ENCODE peak calls at places on chromosome 2, in four cellular contexts. One of them, this sample, is unnamed.

GRCh38 chr2:72539145-72539552 is 286.7 kb downstream of the EXOC6B start:
- DNase-seq in astrocyte of the cerebellum: peak; percentile 86
- DNase-seq in astrocyte: peak; percentile 95
- DNase-seq in pancreas: no peak
- DNase-seq in this sample: peak; percentile 83

GRCh38 chr2:176117162-176117822 is 714 bp downstream of the HOXD10 start:
- DNase-seq in astrocyte of the cerebellum: no peak
- DNase-seq in astrocyte: no peak
- DNase-seq in pancreas: no peak
- DNase-seq in this sample: no peak

GRCh38 chr2:86221066-86221684 is 21.9 kb downstream of the MRPL35 start:
- DNase-seq in astrocyte of the cerebellum: peak; percentile 48
- DNase-seq in astrocyte: peak; percentile 29
- DNase-seq in pancreas: peak; percentile 24
- DNase-seq in this sample: peak; percentile 77

GRCh38 chr2:190802133-190802532 is 78.5 kb upstream of the GLS start:
- DNase-seq in astrocyte of the cerebellum: no peak
- DNase-seq in astrocyte: no peak
- DNase-seq in pancreas: no peak
- DNase-seq in this sample: no peak

GRCh38 chr2:55418512-55419235 is 982 bp downstream of the CCDC88A start:
- DNase-seq in astrocyte of the cerebellum: no peak
- DNase-seq in astrocyte: no peak
- DNase-seq in pancreas: no peak
- DNase-seq in this sample: no peak

GRCh38 chr2:136441979-136442378 is 323.4 kb upstream of the THSD7B start:
- DNase-seq in astrocyte of the cerebellum: no peak
- DNase-seq in astrocyte: no peak
- DNase-seq in pancreas: no peak
- DNase-seq in this sample: no peak

GRCh38 chr2:118177318-118177717 is 89.0 kb downstream of the INSIG2 start:
- DNase-seq in astrocyte of the cerebellum: no peak
- DNase-seq in astrocyte: no peak
- DNase-seq in pancreas: no peak
- DNase-seq in this sample: no peak

GRCh38 chr2:26522325-26523120 is 44.6 kb upstream of the OTOF start:
- DNase-seq in astrocyte of the cerebellum: no peak
- DNase-seq in astrocyte: no peak
- DNase-seq in pancreas: no peak
- DNase-seq in this sample: peak; percentile 8

GRCh38 chr2:57022496-57022895 is 838.7 kb downstream of the CCDC85A start:
- DNase-seq in astrocyte of the cerebellum: no peak
- DNase-seq in astrocyte: no peak
- DNase-seq in pancreas: no peak
- DNase-seq in this sample: peak; percentile 0

GRCh38 chr2:232333361-232334135 is 45.0 kb upstream of the ALPP start:
- DNase-seq in astrocyte of the cerebellum: no peak
- DNase-seq in astrocyte: no peak
- DNase-seq in pancreas: no peak
- DNase-seq in this sample: no peak

GRCh38 chr2:106105151-106105922 is 88.8 kb downstream of the UXS1 start:
- DNase-seq in astrocyte of the cerebellum: no peak
- DNase-seq in astrocyte: no peak
- DNase-seq in pancreas: no peak
- DNase-seq in this sample: no peak

GRCh38 chr2:455913-456312 is 168.0 kb upstream of the ALKAL2 start:
- DNase-seq in astrocyte of the cerebellum: no peak
- DNase-seq in astrocyte: no peak
- DNase-seq in pancreas: no peak
- DNase-seq in this sample: no peak

GRCh38 chr2:34096552-34097171 is 497.6 kb upstream of the FAM98A start:
- DNase-seq in astrocyte of the cerebellum: peak; percentile 65
- DNase-seq in astrocyte: peak; percentile 25
- DNase-seq in pancreas: peak; percentile 40
- DNase-seq in this sample: peak; percentile 80

GRCh38 chr2:121099329-121100318 is 185.4 kb downstream of the TFCP2L1 start:
- DNase-seq in astrocyte of the cerebellum: no peak
- DNase-seq in astrocyte: no peak
- DNase-seq in pancreas: no peak
- DNase-seq in this sample: no peak

GRCh38 chr2:196131384-196131861 is 40.0 kb downstream of the STK17B start:
- DNase-seq in astrocyte of the cerebellum: no peak
- DNase-seq in astrocyte: no peak
- DNase-seq in pancreas: no peak
- DNase-seq in this sample: peak; percentile 49

GRCh38 chr2:85996591-85996990 is 107.8 kb upstream of the ST3GAL5 start:
- DNase-seq in astrocyte of the cerebellum: no peak
- DNase-seq in astrocyte: no peak
- DNase-seq in pancreas: no peak
- DNase-seq in this sample: peak; percentile 56

GRCh38 chr2:241217320-241218031 is 29.0 kb downstream of the ANO7 start:
- DNase-seq in astrocyte of the cerebellum: peak; percentile 19
- DNase-seq in astrocyte: peak; percentile 66
- DNase-seq in pancreas: peak; percentile 68
- DNase-seq in this sample: peak; percentile 73

GRCh38 chr2:46780801-46781445 is 134.7 kb downstream of the MCFD2 start:
- DNase-seq in astrocyte of the cerebellum: no peak
- DNase-seq in astrocyte: no peak
- DNase-seq in pancreas: no peak
- DNase-seq in this sample: peak; percentile 57

GRCh38 chr2:111192778-111193368 is 72.2 kb downstream of the BCL2L11 start:
- DNase-seq in astrocyte of the cerebellum: no peak
- DNase-seq in astrocyte: no peak
- DNase-seq in pancreas: no peak
- DNase-seq in this sample: no peak

GRCh38 chr2:111198701-111199100 is 78.0 kb downstream of the BCL2L11 start:
- DNase-seq in astrocyte of the cerebellum: no peak
- DNase-seq in astrocyte: no peak
- DNase-seq in pancreas: no peak
- DNase-seq in this sample: no peak

GRCh38 chr2:111196435-111196834 is 75.7 kb downstream of the BCL2L11 start:
- DNase-seq in astrocyte of the cerebellum: no peak
- DNase-seq in astrocyte: no peak
- DNase-seq in pancreas: no peak
- DNase-seq in this sample: no peak

GRCh38 chr2:111191877-111192276 is 71.2 kb downstream of the BCL2L11 start:
- DNase-seq in astrocyte of the cerebellum: no peak
- DNase-seq in astrocyte: no peak
- DNase-seq in pancreas: no peak
- DNase-seq in this sample: no peak

GRCh38 chr2:111194835-111195621 is 74.3 kb downstream of the BCL2L11 start:
- DNase-seq in astrocyte of the cerebellum: no peak
- DNase-seq in astrocyte: no peak
- DNase-seq in pancreas: no peak
- DNase-seq in this sample: no peak
- TF ChIP-seq CTCF in astrocyte of the cerebellum: no peak
- TF ChIP-seq CTCF in astrocyte: no peak
- TF ChIP-seq CTCF in pancreas: no peak
- TF ChIP-seq CTCF in this sample: no peak

DNA sequence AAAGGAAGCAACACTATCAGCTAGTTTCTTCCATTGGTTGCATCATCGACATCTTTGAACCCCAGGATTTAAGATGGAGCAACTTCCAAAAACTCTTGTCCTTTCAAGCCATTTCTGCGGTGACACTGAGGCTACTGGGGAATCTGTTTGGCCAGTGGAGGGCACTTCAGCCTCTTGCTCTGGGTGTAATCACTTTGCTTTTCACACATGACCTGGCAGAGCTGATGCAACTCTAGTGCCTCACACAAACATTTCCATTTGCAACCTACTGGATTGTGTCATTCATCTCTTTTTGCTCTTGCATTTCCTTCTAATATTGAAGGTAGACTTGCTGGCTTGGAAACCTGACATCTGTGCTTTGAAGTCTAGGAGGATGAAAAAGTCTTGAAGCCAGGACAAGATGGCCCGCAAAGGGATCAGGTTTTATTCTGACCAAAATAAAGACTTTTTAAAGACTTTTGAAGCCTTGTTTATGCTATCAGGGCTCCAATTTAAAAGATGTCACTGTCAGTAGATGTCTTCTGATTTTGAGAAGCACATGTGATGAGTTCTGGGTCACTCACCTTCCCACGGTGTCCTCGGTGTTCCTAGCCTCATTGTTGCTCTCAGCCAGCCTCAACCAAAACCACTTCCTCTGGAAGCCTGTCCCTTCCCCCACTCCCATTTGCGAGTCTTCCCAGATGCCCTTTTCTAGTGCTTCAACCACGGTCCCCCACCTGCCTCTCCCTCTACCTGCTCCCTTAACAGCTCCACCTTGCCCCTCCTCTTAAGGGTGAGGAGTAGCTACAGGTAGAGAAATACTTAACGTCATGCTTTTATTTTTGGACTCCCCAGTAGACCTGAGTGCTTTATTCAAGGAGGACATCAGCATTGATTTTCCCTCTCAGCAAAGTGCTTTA is 69.7 kb upstream of the KCNE4 start:
- DNase-seq in astrocyte of the cerebellum: peak; percentile 39
- DNase-seq in astrocyte: peak; percentile 74
- DNase-seq in pancreas: peak; percentile 55
- DNase-seq in this sample: peak; percentile 86
- TF ChIP-seq CTCF in astrocyte of the cerebellum: peak; percentile 64
- TF ChIP-seq CTCF in astrocyte: peak; percentile 42
- TF ChIP-seq CTCF in pancreas: no peak
- TF ChIP-seq CTCF in this sample: peak; percentile 69

DNA sequence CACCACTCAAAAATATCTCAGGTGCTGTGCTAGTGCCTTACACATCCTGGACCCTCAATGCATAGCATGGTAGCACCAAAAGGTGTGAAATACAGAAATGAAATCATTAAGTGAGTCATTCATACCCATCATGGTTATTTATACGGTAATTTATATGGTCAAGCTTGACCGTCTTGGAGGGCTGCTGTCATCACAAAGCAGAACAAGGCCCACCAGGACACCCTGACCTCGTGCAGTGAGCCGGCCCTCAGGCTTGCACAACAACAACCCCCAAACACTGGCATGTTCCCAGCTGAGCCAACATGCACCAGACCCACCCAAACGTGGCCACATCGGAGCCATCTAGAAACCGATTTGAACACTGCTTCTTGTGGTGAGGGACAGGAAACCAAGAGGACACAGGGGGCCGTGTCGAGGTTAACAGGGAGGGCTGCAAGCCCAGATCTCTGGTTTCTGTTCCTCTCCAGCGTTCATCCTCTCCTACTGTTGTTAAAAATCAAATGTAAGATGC is 378.5 kb upstream of the ID2 start:
- DNase-seq in astrocyte of the cerebellum: peak; percentile 71
- DNase-seq in astrocyte: peak; percentile 26
- DNase-seq in pancreas: no peak
- DNase-seq in this sample: no peak
- TF ChIP-seq CTCF in astrocyte of the cerebellum: peak; percentile 23
- TF ChIP-seq CTCF in astrocyte: no peak
- TF ChIP-seq CTCF in pancreas: no peak
- TF ChIP-seq CTCF in this sample: no peak

DNA sequence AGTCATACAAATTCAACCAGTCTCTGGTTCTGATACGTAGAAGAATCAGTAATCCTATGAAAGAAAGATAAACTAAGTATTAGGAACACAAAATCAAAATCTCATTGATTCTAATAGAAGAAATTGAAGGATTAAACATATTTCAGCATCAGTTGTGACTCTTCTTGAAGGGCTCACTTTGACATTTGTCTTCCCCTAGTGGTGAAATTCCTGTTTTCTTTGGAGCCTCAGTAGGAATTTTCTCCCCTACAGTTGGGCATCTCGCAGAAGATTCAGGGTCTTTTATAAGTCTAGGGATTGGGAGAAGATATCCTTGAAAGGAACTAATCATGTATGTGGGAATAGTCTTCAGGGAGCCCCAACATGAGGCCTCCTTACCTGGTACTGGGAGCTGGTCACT is 2.8 kb upstream of the CRYGB start:
- DNase-seq in astrocyte of the cerebellum: no peak
- DNase-seq in astrocyte: no peak
- DNase-seq in pancreas: no peak
- DNase-seq in this sample: no peak
- TF ChIP-seq CTCF in astrocyte of the cerebellum: no peak
- TF ChIP-seq CTCF in astrocyte: peak; percentile 9
- TF ChIP-seq CTCF in pancreas: no peak
- TF ChIP-seq CTCF in this sample: peak; percentile 16

This sample was measured in fibroblast of pulmonary artery.